ENCODE peak calls at places on chromosomes 16 and 17, in eight cellular contexts. One of them, this sample, is unnamed.
A peak's percentile ranks its signal among the peaks of the same experiment; 100 is the strongest.

GRCh38 chr17:64741038-64741641 is 79.0 kb upstream of the SMURF2 start:
- DNase-seq in cardiac muscle cell: no peak
- DNase-seq in cardiac fibroblast: peak; percentile 84
- DNase-seq in thoracic aorta: no peak
- DNase-seq in fibroblast of the aortic adventitia: peak; percentile 86
- DNase-seq in left ventricle myocardium inferior: no peak
- DNase-seq in fibroblast of villous mesenchyme: peak; percentile 53
- DNase-seq in HFF-Myc: no peak
- DNase-seq in this sample: no peak

GRCh38 chr17:49600949-49601348 is 25.3 kb downstream of the NXPH3 start:
- DNase-seq in cardiac muscle cell: no peak
- DNase-seq in cardiac fibroblast: no peak
- DNase-seq in thoracic aorta: no peak
- DNase-seq in fibroblast of the aortic adventitia: no peak
- DNase-seq in left ventricle myocardium inferior: no peak
- DNase-seq in fibroblast of villous mesenchyme: no peak
- DNase-seq in HFF-Myc: no peak
- DNase-seq in this sample: no peak

GRCh38 chr16:86016201-86016965 is 117.4 kb downstream of the IRF8 start:
- DNase-seq in cardiac muscle cell: peak; percentile 70
- DNase-seq in cardiac fibroblast: peak; percentile 74
- DNase-seq in thoracic aorta: no peak
- DNase-seq in fibroblast of the aortic adventitia: peak; percentile 73
- DNase-seq in left ventricle myocardium inferior: no peak
- DNase-seq in fibroblast of villous mesenchyme: peak; percentile 72
- DNase-seq in HFF-Myc: no peak
- DNase-seq in this sample: peak; percentile 54

GRCh38 chr16:81834868-81835267 is 55.8 kb downstream of the PLCG2 start:
- DNase-seq in cardiac muscle cell: no peak
- DNase-seq in cardiac fibroblast: no peak
- DNase-seq in thoracic aorta: no peak
- DNase-seq in fibroblast of the aortic adventitia: no peak
- DNase-seq in left ventricle myocardium inferior: no peak
- DNase-seq in fibroblast of villous mesenchyme: no peak
- DNase-seq in HFF-Myc: no peak
- DNase-seq in this sample: no peak

GRCh38 chr16:11258553-11259287 is 2.7 kb upstream of the SOCS1 start:
- DNase-seq in cardiac muscle cell: no peak
- DNase-seq in cardiac fibroblast: peak; percentile 6
- DNase-seq in thoracic aorta: no peak
- DNase-seq in fibroblast of the aortic adventitia: peak; percentile 35
- DNase-seq in left ventricle myocardium inferior: peak; percentile 74
- DNase-seq in fibroblast of villous mesenchyme: peak; percentile 59
- DNase-seq in HFF-Myc: no peak
- DNase-seq in this sample: no peak

GRCh38 chr16:72400257-72401078 is 228.5 kb upstream of the PMFBP1 start:
- DNase-seq in cardiac muscle cell: peak; percentile 70
- DNase-seq in cardiac fibroblast: peak; percentile 87
- DNase-seq in thoracic aorta: no peak
- DNase-seq in fibroblast of the aortic adventitia: peak; percentile 82
- DNase-seq in left ventricle myocardium inferior: no peak
- DNase-seq in fibroblast of villous mesenchyme: peak; percentile 76
- DNase-seq in HFF-Myc: peak; percentile 56
- DNase-seq in this sample: peak; percentile 57

GRCh38 chr16:53822936-53823529 is 119.1 kb downstream of the FTO start:
- DNase-seq in cardiac muscle cell: no peak
- DNase-seq in cardiac fibroblast: peak; percentile 76
- DNase-seq in thoracic aorta: no peak
- DNase-seq in fibroblast of the aortic adventitia: peak; percentile 14
- DNase-seq in left ventricle myocardium inferior: no peak
- DNase-seq in fibroblast of villous mesenchyme: no peak
- DNase-seq in HFF-Myc: no peak
- DNase-seq in this sample: no peak

GRCh38 chr17:1720856-1721386 is 3.6 kb upstream of the WDR81 start:
- DNase-seq in cardiac muscle cell: peak; percentile 63
- DNase-seq in cardiac fibroblast: peak; percentile 73
- DNase-seq in thoracic aorta: no peak
- DNase-seq in fibroblast of the aortic adventitia: peak; percentile 67
- DNase-seq in left ventricle myocardium inferior: no peak
- DNase-seq in fibroblast of villous mesenchyme: peak; percentile 75
- DNase-seq in HFF-Myc: no peak
- DNase-seq in this sample: peak; percentile 73

GRCh38 chr17:79152636-79153035 is 78.0 kb downstream of the ENGASE start:
- DNase-seq in cardiac muscle cell: no peak
- DNase-seq in cardiac fibroblast: no peak
- DNase-seq in thoracic aorta: no peak
- DNase-seq in fibroblast of the aortic adventitia: no peak
- DNase-seq in left ventricle myocardium inferior: no peak
- DNase-seq in fibroblast of villous mesenchyme: no peak
- DNase-seq in HFF-Myc: no peak
- DNase-seq in this sample: no peak

GRCh38 chr17:6679241-6679640 is 27.7 kb downstream of the C17orf100 start:
- DNase-seq in cardiac muscle cell: no peak
- DNase-seq in cardiac fibroblast: no peak
- DNase-seq in thoracic aorta: no peak
- DNase-seq in fibroblast of the aortic adventitia: no peak
- DNase-seq in left ventricle myocardium inferior: no peak
- DNase-seq in fibroblast of villous mesenchyme: no peak
- DNase-seq in HFF-Myc: no peak
- DNase-seq in this sample: no peak

GRCh38 chr16:69017036-69017783 is 88.2 kb upstream of the HAS3 start:
- DNase-seq in cardiac muscle cell: no peak
- DNase-seq in cardiac fibroblast: peak; percentile 67
- DNase-seq in thoracic aorta: no peak
- DNase-seq in fibroblast of the aortic adventitia: peak; percentile 48
- DNase-seq in left ventricle myocardium inferior: no peak
- DNase-seq in fibroblast of villous mesenchyme: peak; percentile 56
- DNase-seq in HFF-Myc: peak; percentile 20
- DNase-seq in this sample: no peak

GRCh38 chr17:35731932-35732805 is 730 bp downstream of the RASL10B start:
- DNase-seq in cardiac muscle cell: peak; percentile 52
- DNase-seq in cardiac fibroblast: no peak
- DNase-seq in thoracic aorta: no peak
- DNase-seq in fibroblast of the aortic adventitia: no peak
- DNase-seq in left ventricle myocardium inferior: no peak
- DNase-seq in fibroblast of villous mesenchyme: no peak
- DNase-seq in HFF-Myc: no peak
- DNase-seq in this sample: peak; percentile 65

GRCh38 chr16:59865071-59865671 is 1131.1 kb upstream of the GOT2 start:
- DNase-seq in cardiac muscle cell: no peak
- DNase-seq in cardiac fibroblast: no peak
- DNase-seq in thoracic aorta: no peak
- DNase-seq in fibroblast of the aortic adventitia: no peak
- DNase-seq in left ventricle myocardium inferior: no peak
- DNase-seq in fibroblast of villous mesenchyme: no peak
- DNase-seq in HFF-Myc: no peak
- DNase-seq in this sample: no peak

GRCh38 chr16:75319513-75320401 is 68.3 kb upstream of the BCAR1 start:
- DNase-seq in cardiac muscle cell: no peak
- DNase-seq in cardiac fibroblast: peak; percentile 92
- DNase-seq in thoracic aorta: no peak
- DNase-seq in fibroblast of the aortic adventitia: peak; percentile 92
- DNase-seq in left ventricle myocardium inferior: no peak
- DNase-seq in fibroblast of villous mesenchyme: peak; percentile 93
- DNase-seq in HFF-Myc: peak; percentile 67
- DNase-seq in this sample: no peak

GRCh38 chr17:21042434-21043295 is at the start of gene USP22:
- DNase-seq in cardiac muscle cell: peak; percentile 52
- DNase-seq in cardiac fibroblast: no peak
- DNase-seq in thoracic aorta: no peak
- DNase-seq in fibroblast of the aortic adventitia: no peak
- DNase-seq in left ventricle myocardium inferior: no peak
- DNase-seq in fibroblast of villous mesenchyme: no peak
- DNase-seq in HFF-Myc: no peak
- DNase-seq in this sample: peak; percentile 97

GRCh38 chr17:38798614-38799500 is 499 bp downstream of the PIP4K2B start:
- DNase-seq in cardiac muscle cell: no peak
- DNase-seq in cardiac fibroblast: peak; percentile 47
- DNase-seq in thoracic aorta: peak; percentile 8
- DNase-seq in fibroblast of the aortic adventitia: peak; percentile 42
- DNase-seq in left ventricle myocardium inferior: peak; percentile 58
- DNase-seq in fibroblast of villous mesenchyme: peak; percentile 58
- DNase-seq in HFF-Myc: no peak
- DNase-seq in this sample: no peak

GRCh38 chr16:30004811-30005242 is 6.0 kb downstream of the DOC2A start:
- DNase-seq in cardiac muscle cell: no peak
- DNase-seq in cardiac fibroblast: no peak
- DNase-seq in thoracic aorta: no peak
- DNase-seq in fibroblast of the aortic adventitia: no peak
- DNase-seq in left ventricle myocardium inferior: no peak
- DNase-seq in fibroblast of villous mesenchyme: no peak
- DNase-seq in HFF-Myc: no peak
- DNase-seq in this sample: no peak

GRCh38 chr16:69561901-69562300 is 3.9 kb upstream of the NFAT5 start:
- DNase-seq in cardiac muscle cell: no peak
- DNase-seq in cardiac fibroblast: no peak
- DNase-seq in thoracic aorta: no peak
- DNase-seq in fibroblast of the aortic adventitia: no peak
- DNase-seq in left ventricle myocardium inferior: no peak
- DNase-seq in fibroblast of villous mesenchyme: peak; percentile 24
- DNase-seq in HFF-Myc: no peak
- DNase-seq in this sample: no peak

GRCh38 chr16:86070971-86071370 is 172.0 kb downstream of the IRF8 start:
- DNase-seq in cardiac muscle cell: no peak
- DNase-seq in cardiac fibroblast: no peak
- DNase-seq in thoracic aorta: no peak
- DNase-seq in fibroblast of the aortic adventitia: no peak
- DNase-seq in left ventricle myocardium inferior: no peak
- DNase-seq in fibroblast of villous mesenchyme: no peak
- DNase-seq in HFF-Myc: no peak
- DNase-seq in this sample: no peak

GRCh38 chr16:77238593-77238992 is 39.4 kb downstream of the SYCE1L start:
- DNase-seq in cardiac muscle cell: no peak
- DNase-seq in cardiac fibroblast: peak; percentile 5
- DNase-seq in thoracic aorta: no peak
- DNase-seq in fibroblast of the aortic adventitia: no peak
- DNase-seq in left ventricle myocardium inferior: no peak
- DNase-seq in fibroblast of villous mesenchyme: no peak
- DNase-seq in HFF-Myc: no peak
- DNase-seq in this sample: no peak

GRCh38 chr17:40460585-40460975 is 17.3 kb downstream of the IGFBP4 start:
- DNase-seq in cardiac muscle cell: no peak
- DNase-seq in cardiac fibroblast: no peak
- DNase-seq in thoracic aorta: no peak
- DNase-seq in fibroblast of the aortic adventitia: no peak
- DNase-seq in left ventricle myocardium inferior: no peak
- DNase-seq in fibroblast of villous mesenchyme: no peak
- DNase-seq in HFF-Myc: no peak
- DNase-seq in this sample: no peak

GRCh38 chr17:56893503-56893902 is 20.3 kb downstream of the TRIM25 start:
- DNase-seq in cardiac muscle cell: no peak
- DNase-seq in cardiac fibroblast: no peak
- DNase-seq in thoracic aorta: no peak
- DNase-seq in fibroblast of the aortic adventitia: no peak
- DNase-seq in left ventricle myocardium inferior: no peak
- DNase-seq in fibroblast of villous mesenchyme: no peak
- DNase-seq in HFF-Myc: no peak
- DNase-seq in this sample: no peak

GRCh38 chr17:54992797-54993639 is 24.5 kb downstream of the STXBP4 start:
- DNase-seq in cardiac muscle cell: peak; percentile 69
- DNase-seq in cardiac fibroblast: peak; percentile 72
- DNase-seq in thoracic aorta: no peak
- DNase-seq in fibroblast of the aortic adventitia: peak; percentile 74
- DNase-seq in left ventricle myocardium inferior: no peak
- DNase-seq in fibroblast of villous mesenchyme: peak; percentile 59
- DNase-seq in HFF-Myc: peak; percentile 10
- DNase-seq in this sample: peak; percentile 20

GRCh38 chr16:89378947-89379771 is 111.2 kb downstream of the ANKRD11 start:
- DNase-seq in cardiac muscle cell: no peak
- DNase-seq in cardiac fibroblast: no peak
- DNase-seq in thoracic aorta: no peak
- DNase-seq in fibroblast of the aortic adventitia: peak; percentile 55
- DNase-seq in left ventricle myocardium inferior: no peak
- DNase-seq in fibroblast of villous mesenchyme: no peak
- DNase-seq in HFF-Myc: no peak
- DNase-seq in this sample: peak; percentile 56
- TF ChIP-seq CTCF in cardiac muscle cell: no peak
- TF ChIP-seq CTCF in cardiac fibroblast: no peak
- TF ChIP-seq CTCF in thoracic aorta: no peak
- TF ChIP-seq CTCF in fibroblast of the aortic adventitia: peak; percentile 12
- TF ChIP-seq CTCF in left ventricle myocardium inferior: no peak
- TF ChIP-seq CTCF in fibroblast of villous mesenchyme: no peak
- TF ChIP-seq CTCF in HFF-Myc: no peak
- TF ChIP-seq CTCF in this sample: no peak

GRCh38 chr16:50982808-50983207 is 168.3 kb downstream of the SALL1 start:
- DNase-seq in cardiac muscle cell: no peak
- DNase-seq in cardiac fibroblast: no peak
- DNase-seq in thoracic aorta: no peak
- DNase-seq in fibroblast of the aortic adventitia: no peak
- DNase-seq in left ventricle myocardium inferior: no peak
- DNase-seq in fibroblast of villous mesenchyme: no peak
- DNase-seq in HFF-Myc: no peak
- DNase-seq in this sample: no peak
- TF ChIP-seq CTCF in cardiac muscle cell: no peak
- TF ChIP-seq CTCF in cardiac fibroblast: no peak
- TF ChIP-seq CTCF in thoracic aorta: no peak
- TF ChIP-seq CTCF in fibroblast of the aortic adventitia: no peak
- TF ChIP-seq CTCF in left ventricle myocardium inferior: no peak
- TF ChIP-seq CTCF in fibroblast of villous mesenchyme: no peak
- TF ChIP-seq CTCF in HFF-Myc: no peak
- TF ChIP-seq CTCF in this sample: no peak

DNA sequence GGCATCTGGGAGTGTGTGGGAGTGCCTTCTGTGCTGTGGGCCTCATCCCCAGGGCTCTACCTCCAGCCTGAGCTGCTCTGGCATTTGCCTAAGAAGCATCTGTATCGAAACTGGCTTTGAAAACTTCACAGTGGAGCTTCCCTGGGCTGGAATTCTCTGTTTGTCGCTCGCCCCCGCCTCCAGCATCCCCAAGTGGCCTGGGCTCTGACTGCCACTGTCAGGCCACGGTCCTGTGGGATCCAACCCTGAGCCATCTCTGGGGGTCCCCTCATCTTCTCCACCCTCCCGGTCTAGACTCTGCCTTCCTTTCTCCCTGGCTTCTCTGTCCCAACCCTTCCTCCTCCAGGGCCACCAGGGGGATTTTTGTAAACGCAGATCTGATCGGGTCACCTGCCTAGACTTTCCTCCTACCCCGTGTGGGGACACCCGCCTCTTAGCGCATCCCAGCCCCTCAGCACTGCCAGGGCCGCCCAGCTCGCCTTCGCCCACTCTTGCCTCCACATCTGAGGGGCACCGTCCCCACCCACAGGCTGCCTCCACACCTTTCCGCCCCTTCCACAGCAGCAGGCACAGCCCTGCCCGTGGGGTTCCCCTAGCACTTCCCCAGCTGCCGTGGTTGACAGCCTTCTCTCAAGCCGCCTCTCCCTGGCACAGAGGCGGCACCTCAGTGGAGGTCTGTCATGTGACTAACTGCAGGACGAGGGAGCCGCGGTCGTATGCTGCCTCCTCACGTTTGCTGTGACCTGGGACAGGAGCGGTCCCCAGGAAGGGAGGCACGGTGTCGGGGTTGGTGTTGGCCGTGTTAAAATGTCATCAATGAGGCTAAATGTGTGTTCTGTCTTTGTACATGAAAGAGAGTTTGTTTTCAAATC is 12.0 kb downstream of the TBC1D24 start:
- DNase-seq in cardiac muscle cell: no peak
- DNase-seq in cardiac fibroblast: no peak
- DNase-seq in thoracic aorta: no peak
- DNase-seq in fibroblast of the aortic adventitia: no peak
- DNase-seq in left ventricle myocardium inferior: peak; percentile 56
- DNase-seq in fibroblast of villous mesenchyme: peak; percentile 26
- DNase-seq in HFF-Myc: no peak
- DNase-seq in this sample: no peak
- TF ChIP-seq CTCF in cardiac muscle cell: no peak
- TF ChIP-seq CTCF in cardiac fibroblast: no peak
- TF ChIP-seq CTCF in thoracic aorta: no peak
- TF ChIP-seq CTCF in fibroblast of the aortic adventitia: no peak
- TF ChIP-seq CTCF in left ventricle myocardium inferior: peak; percentile 52
- TF ChIP-seq CTCF in fibroblast of villous mesenchyme: no peak
- TF ChIP-seq CTCF in HFF-Myc: no peak
- TF ChIP-seq CTCF in this sample: no peak

GRCh38 chr17:43368740-43369506 is 29.9 kb upstream of the ARL4D start:
- DNase-seq in cardiac muscle cell: peak; percentile 80
- DNase-seq in cardiac fibroblast: peak; percentile 83
- DNase-seq in thoracic aorta: peak; percentile 38
- DNase-seq in fibroblast of the aortic adventitia: peak; percentile 77
- DNase-seq in left ventricle myocardium inferior: peak; percentile 84
- DNase-seq in fibroblast of villous mesenchyme: peak; percentile 88
- DNase-seq in HFF-Myc: no peak
- DNase-seq in this sample: peak; percentile 71
- TF ChIP-seq CTCF in cardiac muscle cell: no peak
- TF ChIP-seq CTCF in cardiac fibroblast: no peak
- TF ChIP-seq CTCF in thoracic aorta: no peak
- TF ChIP-seq CTCF in fibroblast of the aortic adventitia: no peak
- TF ChIP-seq CTCF in left ventricle myocardium inferior: peak; percentile 15
- TF ChIP-seq CTCF in fibroblast of villous mesenchyme: no peak
- TF ChIP-seq CTCF in HFF-Myc: no peak
- TF ChIP-seq CTCF in this sample: no peak